ENCODE peak calls at places on chromosomes 1 and 21, in ten cellular contexts. U is AG09319, Y is epithelial cell of esophagus, M is GM23338, L is brain microvascular endothelial cell, J is PC-9, Q is fibroblast of pulmonary artery, T is heart left ventricle, E is sigmoid colon, F is ovary. O is an unnamed sample.

GRCh38 chr1:43069481-43070050 is 102.5 kb downstream of the EBNA1BP2 start:
- DNase-seq in T (no peak), Q (no peak), M (peak), L (no peak), J (no peak), U (no peak), F (no peak), E (no peak), Y (no peak), O (no peak)

GRCh38 chr1:67586596-67586995 is 98.4 kb upstream of the GADD45A start:
- DNase-seq in F (peak), Q (peak), E (no peak), Y (no peak), U (no peak), M (no peak), L (peak), J (no peak), T (no peak), O (no peak)

GRCh38 chr21:29300547-29301138 is 1.9 kb downstream of the BACH1 start:
- DNase-seq in L (no peak), U (no peak), Q (no peak), Y (no peak), F (no peak), E (no peak), T (no peak), J (no peak), M (no peak), O (no peak)

GRCh38 chr1:68213843-68214242 is 18.5 kb downstream of the WLS start:
- DNase-seq in L (peak), T (peak), Q (peak), F (peak), U (no peak), M (no peak), J (no peak), Y (peak), E (peak), O (no peak)

GRCh38 chr21:16983425-16983824 is 529.4 kb upstream of the CXADR start:
- DNase-seq in T (no peak), F (no peak), U (no peak), Q (no peak), J (no peak), Y (no peak), E (no peak), L (no peak), M (no peak), O (peak)

GRCh38 chr1:210362526-210362925 is 33.8 kb downstream of the HHAT start:
- DNase-seq in F (peak), Y (no peak), J (no peak), Q (peak), E (no peak), T (no peak), M (no peak), L (no peak), U (peak), O (no peak)

GRCh38 chr1:29593601-29594382 is 357.5 kb downstream of the PTPRU start:
- DNase-seq in U (no peak), J (no peak), Q (no peak), T (no peak), F (no peak), Y (peak), E (no peak), M (no peak), L (no peak), O (no peak)

GRCh38 chr1:228367798-228368791 is 38.5 kb downstream of the TRIM11 start:
- DNase-seq in Y (no peak), F (no peak), U (no peak), J (no peak), M (peak), T (peak), E (peak), L (no peak), Q (no peak), O (no peak)

GRCh38 chr1:234929369-234929768 is 199.3 kb downstream of the TOMM20 start:
- DNase-seq in M (no peak), J (no peak), E (no peak), Q (no peak), L (no peak), Y (no peak), F (no peak), U (no peak), T (no peak), O (no peak)

GRCh38 chr1:2215329-2215728 is 12.8 kb upstream of the SKI start:
- DNase-seq in F (peak), E (peak), T (peak), U (no peak), M (no peak), J (no peak), Y (no peak), Q (no peak), L (no peak), O (no peak)

GRCh38 chr1:2213576-2214505 is 14.3 kb upstream of the SKI start:
- DNase-seq in F (peak), Q (peak), L (peak), M (no peak), E (peak), U (no peak), T (peak), Y (no peak), J (no peak), O (no peak)

GRCh38 chr1:2214541-2215241 is 13.4 kb upstream of the SKI start:
- DNase-seq in J (no peak), U (no peak), Y (no peak), F (peak), E (peak), Q (no peak), T (peak), M (no peak), L (no peak), O (no peak)

GRCh38 chr1:2216767-2217058 is 11.4 kb upstream of the SKI start:
- DNase-seq in J (no peak), M (no peak), E (no peak), Y (no peak), T (no peak), L (no peak), F (no peak), U (no peak), Q (no peak), O (no peak)

DNA sequence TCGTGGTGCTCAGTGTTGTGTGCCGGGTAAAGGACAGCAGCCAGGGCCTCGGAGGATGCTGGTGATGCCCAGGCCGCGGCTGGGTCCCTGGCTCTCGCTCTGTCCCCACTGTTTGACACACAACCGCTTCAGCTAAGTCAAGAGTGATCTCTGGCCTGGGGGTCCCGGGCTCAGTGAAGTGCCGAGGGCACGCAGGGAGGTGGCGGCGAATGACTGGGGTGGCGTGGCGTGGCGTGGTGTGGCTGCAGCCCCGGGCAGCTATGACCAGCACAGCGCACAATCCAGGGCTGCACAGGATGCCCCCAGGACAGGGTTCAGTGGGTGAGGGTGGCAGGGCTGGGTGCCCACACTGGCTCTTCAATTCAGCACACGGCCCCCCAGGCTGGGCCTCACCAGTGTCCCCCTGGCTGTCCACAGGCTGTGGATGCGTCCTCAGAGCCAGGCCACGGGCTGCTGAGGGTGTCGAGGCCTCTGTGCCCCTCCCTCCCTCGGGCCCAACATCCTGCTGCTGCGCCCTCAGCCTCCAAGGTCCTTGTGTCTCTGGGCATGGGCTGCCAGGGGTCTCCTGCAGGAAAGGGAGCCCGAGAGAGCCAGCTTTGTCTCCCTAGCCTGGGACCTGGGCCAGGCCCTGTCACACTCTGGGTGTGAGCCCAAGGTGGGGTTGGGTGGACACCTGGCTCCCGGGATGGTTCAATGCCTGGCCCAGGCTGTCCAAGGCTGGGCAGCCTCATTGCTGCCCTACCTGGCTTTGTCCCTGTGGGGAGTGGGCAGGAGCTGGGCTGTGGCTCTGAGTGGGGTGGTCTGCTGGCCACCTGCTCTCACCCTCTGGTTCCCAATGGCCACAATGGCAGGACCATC is 12.0 kb upstream of the SKI start:
- DNase-seq in J (no peak), Q (no peak), M (no peak), L (no peak), T (no peak), Y (no peak), E (no peak), U (no peak), F (no peak), O (no peak)
- TF ChIP-seq CTCF in J (no peak), Q (no peak), M (no peak), L (no peak), T (no peak), Y (no peak), E (no peak), U (no peak), F (no peak), O (no peak)

DNA sequence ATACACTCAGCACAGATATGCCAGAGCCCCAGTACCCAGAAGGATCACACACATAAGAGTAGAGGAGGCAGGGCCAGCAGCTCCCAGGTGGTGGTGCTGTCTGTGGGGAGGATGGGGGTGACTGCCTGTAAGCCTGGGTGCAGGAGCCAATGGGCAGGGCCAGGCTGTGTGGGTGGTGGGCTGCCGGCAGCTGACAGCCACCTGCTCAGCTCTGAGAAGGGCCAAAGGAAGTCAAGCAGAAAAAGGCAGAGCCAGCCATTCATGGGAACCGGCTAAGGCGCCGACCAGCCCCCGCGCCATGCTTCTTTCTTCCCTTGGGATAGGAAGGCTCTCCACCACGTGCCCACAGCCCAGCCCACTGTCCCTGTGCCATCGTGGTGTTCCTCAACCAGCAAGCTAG is 14.1 kb downstream of the PIK3C2B start:
- DNase-seq in F (no peak), L (no peak), U (no peak), E (no peak), Y (no peak), T (no peak), M (no peak), Q (no peak), J (no peak), O (no peak)
- TF ChIP-seq CTCF in F (no peak), L (no peak), U (no peak), E (no peak), Y (no peak), T (no peak), M (peak), Q (no peak), J (no peak), O (no peak)

GRCh38 chr1:239914827-239915231 is 176.9 kb upstream of the FMN2 start:
- DNase-seq in L (peak), T (no peak), J (no peak), F (no peak), Q (peak), E (no peak), U (peak), Y (peak), M (peak), O (no peak)
- TF ChIP-seq CTCF in L (peak), T (no peak), J (no peak), F (no peak), Q (no peak), E (peak), U (peak), Y (peak), M (no peak), O (no peak)

GRCh38 chr1:205416326-205416725 is 5.5 kb downstream of the LEMD1 start:
- DNase-seq in F (no peak), E (no peak), M (no peak), U (no peak), J (no peak), L (no peak), Q (no peak), Y (no peak), T (no peak), O (no peak)

GRCh38 chr1:205407970-205408369 is 13.9 kb downstream of the LEMD1 start:
- DNase-seq in Q (no peak), J (no peak), F (no peak), L (no peak), M (no peak), U (no peak), T (no peak), E (no peak), Y (no peak), O (no peak)

DNA sequence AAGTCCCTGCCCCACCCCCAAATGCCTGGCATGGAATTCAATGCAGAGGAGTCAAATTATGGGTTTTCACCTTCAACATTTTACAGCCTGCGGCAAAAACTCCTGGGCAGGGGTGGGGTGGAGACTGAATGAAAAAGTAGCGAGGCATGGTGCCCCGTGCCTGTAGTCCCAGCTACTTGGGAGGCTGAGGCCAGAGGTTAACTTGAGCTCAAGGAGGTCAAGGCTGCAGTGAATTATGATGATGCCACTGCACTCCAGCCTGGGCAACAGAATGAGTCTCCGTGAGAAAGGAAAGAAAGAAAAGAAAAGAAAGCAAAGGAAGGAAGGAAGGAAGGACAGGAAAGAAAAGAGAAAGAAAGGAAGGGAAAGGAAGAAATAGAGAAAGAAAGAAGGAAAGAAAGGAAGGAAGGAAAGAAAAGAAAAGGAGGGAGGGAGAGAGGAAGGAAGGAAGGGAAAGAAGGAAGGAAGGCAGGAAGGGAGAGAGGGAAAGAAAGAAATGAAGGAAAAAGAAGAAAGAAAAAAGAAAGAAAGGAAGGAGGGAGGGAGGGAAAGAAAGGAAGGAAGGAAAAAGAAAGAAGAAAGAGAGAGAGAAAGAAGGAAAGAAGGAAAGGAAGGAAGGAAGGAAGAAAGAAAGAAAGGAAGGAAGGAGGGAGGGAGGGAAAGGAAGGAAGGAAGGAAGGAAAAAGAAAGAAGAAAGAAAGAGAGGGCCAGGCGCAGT is 11.1 kb downstream of the LEMD1 start:
- DNase-seq in J (no peak), T (no peak), M (no peak), Y (no peak), F (no peak), E (no peak), U (no peak), L (no peak), Q (no peak), O (no peak)
- TF ChIP-seq CTCF in J (no peak), T (no peak), M (no peak), Y (no peak), F (no peak), E (no peak), U (no peak), L (no peak), Q (no peak), O (no peak)

GRCh38 chr1:7346600-7347570 is 424.2 kb upstream of the VAMP3 start:
- DNase-seq in Y (no peak), E (no peak), L (no peak), Q (no peak), T (no peak), J (no peak), F (no peak), M (no peak), U (no peak), O (no peak)
- TF ChIP-seq CTCF in Y (no peak), E (no peak), L (no peak), Q (no peak), T (no peak), J (no peak), F (no peak), M (no peak), U (no peak), O (no peak)

GRCh38 chr1:83905315-83905907 is 93.5 kb downstream of the TTLL7 start:
- DNase-seq in J (no peak), F (no peak), U (no peak), L (peak), T (no peak), M (peak), Y (peak), E (no peak), Q (peak), O (no peak)
- TF ChIP-seq CTCF in J (peak), F (no peak), U (peak), L (peak), T (peak), M (peak), Y (peak), E (peak), Q (peak), O (peak)

DNA sequence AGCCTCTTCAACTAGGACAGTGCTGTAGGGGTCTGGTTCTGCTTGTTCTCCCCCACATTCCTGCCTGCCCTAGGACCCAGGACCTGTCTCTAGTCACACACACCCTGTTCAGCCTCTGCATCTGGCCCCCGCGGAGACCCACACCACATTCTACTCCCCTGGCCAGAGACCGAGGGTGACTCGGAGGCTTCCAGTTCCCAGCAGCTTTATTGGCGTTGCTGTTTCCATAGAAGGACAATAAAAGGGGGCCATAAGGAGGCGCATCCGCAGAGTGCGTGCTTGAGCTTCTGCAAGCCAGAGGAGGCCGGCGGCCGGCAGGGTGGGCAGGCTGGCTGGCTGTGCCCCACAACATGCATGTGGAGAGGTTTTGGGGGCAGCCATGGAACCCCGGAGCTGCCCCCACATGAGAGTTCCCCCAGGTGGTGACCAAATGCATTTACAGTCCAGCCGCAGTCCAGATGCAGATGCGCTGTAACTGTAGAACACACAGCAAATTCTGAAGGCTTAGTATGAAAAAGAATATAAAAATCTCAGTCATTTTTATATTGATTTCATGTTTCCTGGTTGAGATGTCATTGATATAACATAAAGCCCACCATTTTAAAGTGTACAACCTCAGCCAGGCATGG is 52.4 kb downstream of the PDE9A start:
- DNase-seq in U (no peak), M (no peak), Q (no peak), Y (no peak), T (no peak), J (no peak), F (no peak), L (no peak), E (peak), O (no peak)
- TF ChIP-seq CTCF in U (no peak), M (peak), Q (no peak), Y (no peak), T (no peak), J (no peak), F (no peak), L (no peak), E (no peak), O (no peak)

GRCh38 chr1:27108588-27108987 is 46.3 kb downstream of the SLC9A1 start:
- DNase-seq in U (no peak), M (no peak), Q (no peak), E (no peak), F (no peak), J (no peak), T (no peak), L (no peak), Y (no peak), O (no peak)

GRCh38 chr1:27109103-27109822 is 45.7 kb downstream of the SLC9A1 start:
- DNase-seq in E (no peak), Y (peak), L (no peak), J (no peak), Q (no peak), T (no peak), U (no peak), F (no peak), M (peak), O (no peak)

GRCh38 chr1:27114522-27114921 is 40.4 kb downstream of the SLC9A1 start:
- DNase-seq in F (no peak), Y (no peak), U (no peak), J (no peak), T (no peak), E (no peak), M (no peak), L (no peak), Q (no peak), O (no peak)

GRCh38 chr1:27113861-27114260 is 41.1 kb downstream of the SLC9A1 start:
- DNase-seq in Q (no peak), F (no peak), Y (no peak), J (no peak), T (no peak), E (no peak), M (no peak), U (no peak), L (no peak), O (no peak)

DNA sequence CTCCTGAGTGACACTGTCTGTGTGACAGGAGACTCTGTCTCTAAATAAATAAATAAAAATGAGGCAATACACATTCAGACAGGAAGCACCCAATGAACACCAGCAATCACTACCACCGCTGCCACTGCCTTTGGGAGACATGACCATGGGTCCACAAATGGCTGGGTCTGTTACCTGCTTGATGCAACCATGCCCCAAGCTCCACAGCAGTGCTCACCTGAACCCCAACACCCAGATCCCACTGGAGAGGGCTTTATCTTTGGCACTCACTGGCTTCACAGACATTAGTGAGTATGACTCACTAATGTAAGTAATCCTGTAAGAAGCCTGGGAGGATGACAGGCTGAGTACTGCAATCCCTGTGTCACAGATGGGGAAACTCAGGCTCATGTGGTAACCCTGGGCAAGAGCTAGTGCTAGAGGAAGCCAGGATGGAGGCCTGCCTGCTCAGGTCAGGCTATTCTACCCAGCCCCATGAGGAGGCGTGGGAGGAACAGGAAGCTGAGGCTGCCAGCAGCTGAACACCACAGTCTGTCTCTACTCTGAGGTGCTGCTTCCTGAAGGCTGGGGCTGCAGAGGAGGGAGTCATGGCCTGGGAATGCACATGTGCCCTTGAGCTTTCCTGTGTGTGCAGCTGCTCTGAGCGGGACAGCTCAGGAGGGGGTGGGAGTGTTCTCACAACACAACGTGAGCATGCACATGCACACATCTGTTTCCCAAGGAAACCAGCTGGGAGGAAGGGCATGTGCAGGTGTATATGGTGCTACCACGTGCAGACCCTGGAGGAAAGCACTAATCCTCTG is 43.0 kb downstream of the SLC9A1 start:
- DNase-seq in U (peak), Q (peak), L (peak), T (peak), Y (peak), F (peak), J (peak), M (no peak), E (peak), O (no peak)
- TF ChIP-seq CTCF in U (peak), Q (peak), L (peak), T (no peak), Y (peak), F (no peak), J (no peak), M (peak), E (no peak), O (peak)

O was measured in LNCaP clone FGC.